ENCODE peak calls at places on chromosomes 6 and 20, in four cellular contexts. One of them, this sample, is unnamed.

GRCh38 chr20:20363449-20364015 is 4.4 kb upstream of the INSM1 start:
- DNase-seq in ovary: no peak
- DNase-seq in dorsolateral prefrontal cortex: peak; percentile 50
- DNase-seq in OCI-LY7: no peak
- DNase-seq in this sample: no peak

GRCh38 chr20:44948513-44948912 is 11.7 kb downstream of the TOMM34 start:
- DNase-seq in ovary: no peak
- DNase-seq in dorsolateral prefrontal cortex: no peak
- DNase-seq in OCI-LY7: no peak
- DNase-seq in this sample: no peak

GRCh38 chr6:71720705-71721104 is 165.6 kb upstream of the RIMS1 start:
- DNase-seq in ovary: no peak
- DNase-seq in dorsolateral prefrontal cortex: no peak
- DNase-seq in OCI-LY7: no peak
- DNase-seq in this sample: no peak

GRCh38 chr6:6918216-6918983 is 189.4 kb upstream of the RREB1 start:
- DNase-seq in ovary: no peak
- DNase-seq in dorsolateral prefrontal cortex: no peak
- DNase-seq in OCI-LY7: no peak
- DNase-seq in this sample: no peak

GRCh38 chr6:102298066-102298465 is 904.6 kb downstream of the GRIK2 start:
- DNase-seq in ovary: no peak
- DNase-seq in dorsolateral prefrontal cortex: no peak
- DNase-seq in OCI-LY7: no peak
- DNase-seq in this sample: no peak

GRCh38 chr20:47454298-47455132 is 47.2 kb upstream of the NCOA3 start:
- DNase-seq in ovary: no peak
- DNase-seq in dorsolateral prefrontal cortex: no peak
- DNase-seq in OCI-LY7: peak; percentile 56
- DNase-seq in this sample: no peak

GRCh38 chr6:157760589-157761330 is 62.3 kb upstream of the SNX9 start:
- DNase-seq in ovary: no peak
- DNase-seq in dorsolateral prefrontal cortex: no peak
- DNase-seq in OCI-LY7: no peak
- DNase-seq in this sample: no peak

GRCh38 chr6:90044833-90045337 is 150.6 kb downstream of the GJA10 start:
- DNase-seq in ovary: no peak
- DNase-seq in dorsolateral prefrontal cortex: no peak
- DNase-seq in OCI-LY7: no peak
- DNase-seq in this sample: no peak

GRCh38 chr6:139277161-139277560 is 14.6 kb downstream of the TXLNB start:
- DNase-seq in ovary: no peak
- DNase-seq in dorsolateral prefrontal cortex: no peak
- DNase-seq in OCI-LY7: peak; percentile 25
- DNase-seq in this sample: no peak

GRCh38 chr6:11632231-11632630 is 94.7 kb downstream of the TMEM170B start:
- DNase-seq in ovary: no peak
- DNase-seq in dorsolateral prefrontal cortex: no peak
- DNase-seq in OCI-LY7: no peak
- DNase-seq in this sample: no peak

GRCh38 chr6:23890543-23891227 is 235.3 kb upstream of the NRSN1 start:
- DNase-seq in ovary: no peak
- DNase-seq in dorsolateral prefrontal cortex: no peak
- DNase-seq in OCI-LY7: no peak
- DNase-seq in this sample: no peak

GRCh38 chr6:136550045-136550329 is 235 bp downstream of the MAP7 start:
- DNase-seq in ovary: no peak
- DNase-seq in dorsolateral prefrontal cortex: no peak
- DNase-seq in OCI-LY7: no peak
- DNase-seq in this sample: no peak

GRCh38 chr20:24768226-24768625 is 180.8 kb upstream of the CST7 start:
- DNase-seq in ovary: no peak
- DNase-seq in dorsolateral prefrontal cortex: peak; percentile 0
- DNase-seq in OCI-LY7: no peak
- DNase-seq in this sample: no peak

GRCh38 chr6:1931817-1932216 is 313.6 kb downstream of the GMDS start:
- DNase-seq in ovary: no peak
- DNase-seq in dorsolateral prefrontal cortex: no peak
- DNase-seq in OCI-LY7: no peak
- DNase-seq in this sample: no peak

GRCh38 chr20:10671850-10672578 is 1.8 kb downstream of the JAG1 start:
- DNase-seq in ovary: peak; percentile 84
- DNase-seq in dorsolateral prefrontal cortex: no peak
- DNase-seq in OCI-LY7: no peak
- DNase-seq in this sample: peak; percentile 86

GRCh38 chr20:1912056-1912455 is 16.8 kb downstream of the SIRPA start:
- DNase-seq in ovary: no peak
- DNase-seq in dorsolateral prefrontal cortex: no peak
- DNase-seq in OCI-LY7: no peak
- DNase-seq in this sample: peak; percentile 29

GRCh38 chr6:43378631-43379030 is 9.2 kb upstream of the ZNF318 start:
- DNase-seq in ovary: no peak
- DNase-seq in dorsolateral prefrontal cortex: no peak
- DNase-seq in OCI-LY7: no peak
- DNase-seq in this sample: no peak

GRCh38 chr6:167799033-167799933 is 27.4 kb upstream of the AFDN start:
- DNase-seq in ovary: no peak
- DNase-seq in dorsolateral prefrontal cortex: peak; percentile 67
- DNase-seq in OCI-LY7: no peak
- DNase-seq in this sample: no peak

GRCh38 chr6:33661118-33661838 is 40.2 kb downstream of the ITPR3 start:
- DNase-seq in ovary: no peak
- DNase-seq in dorsolateral prefrontal cortex: no peak
- DNase-seq in OCI-LY7: no peak
- DNase-seq in this sample: no peak

GRCh38 chr20:37856932-37857660 is 45.8 kb upstream of the VSTM2L start:
- DNase-seq in ovary: no peak
- DNase-seq in dorsolateral prefrontal cortex: no peak
- DNase-seq in OCI-LY7: no peak
- DNase-seq in this sample: no peak

GRCh38 chr20:63022501-63022900 is 15.7 kb upstream of the BHLHE23 start:
- DNase-seq in ovary: peak; percentile 22
- DNase-seq in dorsolateral prefrontal cortex: no peak
- DNase-seq in OCI-LY7: no peak
- DNase-seq in this sample: peak; percentile 38

GRCh38 chr20:57560554-57561355 is at the start of gene PCK1:
- DNase-seq in ovary: peak; percentile 83
- DNase-seq in dorsolateral prefrontal cortex: no peak
- DNase-seq in OCI-LY7: no peak
- DNase-seq in this sample: no peak

GRCh38 chr6:83055366-83055964 is 10.2 kb downstream of the UBE3D start:
- DNase-seq in ovary: peak; percentile 49
- DNase-seq in dorsolateral prefrontal cortex: peak; percentile 37
- DNase-seq in OCI-LY7: peak; percentile 51
- DNase-seq in this sample: no peak

GRCh38 chr6:5367510-5367909 is 106.2 kb downstream of the FARS2 start:
- DNase-seq in ovary: no peak
- DNase-seq in dorsolateral prefrontal cortex: no peak
- DNase-seq in OCI-LY7: no peak
- DNase-seq in this sample: no peak

GRCh38 chr6:163490826-163491577 is 76.5 kb downstream of the QKI start:
- DNase-seq in ovary: peak; percentile 44
- DNase-seq in dorsolateral prefrontal cortex: no peak
- DNase-seq in OCI-LY7: no peak
- DNase-seq in this sample: peak; percentile 64

GRCh38 chr6:141878686-141879085 is 254.0 kb upstream of the GJE1 start:
- DNase-seq in ovary: no peak
- DNase-seq in dorsolateral prefrontal cortex: no peak
- DNase-seq in OCI-LY7: no peak
- DNase-seq in this sample: no peak

GRCh38 chr6:1611322-1611571 is 1.5 kb downstream of the FOXC1 start:
- DNase-seq in ovary: no peak
- DNase-seq in dorsolateral prefrontal cortex: no peak
- DNase-seq in OCI-LY7: no peak
- DNase-seq in this sample: no peak

GRCh38 chr6:151391021-151391470 is 313 bp downstream of the ZBTB2 start:
- DNase-seq in ovary: peak; percentile 90
- DNase-seq in dorsolateral prefrontal cortex: peak; percentile 62
- DNase-seq in OCI-LY7: peak; percentile 78
- DNase-seq in this sample: peak; percentile 92

GRCh38 chr6:68967549-68968300 is 332.6 kb downstream of the ADGRB3 start:
- DNase-seq in ovary: peak; percentile 46
- DNase-seq in dorsolateral prefrontal cortex: peak; percentile 59
- DNase-seq in OCI-LY7: peak; percentile 67
- DNase-seq in this sample: peak; percentile 63

GRCh38 chr6:19837511-19838441 is 606 bp downstream of the ID4 start:
- DNase-seq in ovary: peak; percentile 56
- DNase-seq in dorsolateral prefrontal cortex: peak; percentile 4
- DNase-seq in OCI-LY7: peak; percentile 67
- DNase-seq in this sample: peak; percentile 80

GRCh38 chr20:45358282-45359068 is 4.5 kb upstream of the SYS1 start:
- DNase-seq in ovary: peak; percentile 85
- DNase-seq in dorsolateral prefrontal cortex: peak; percentile 83
- DNase-seq in OCI-LY7: no peak
- DNase-seq in this sample: peak; percentile 88

GRCh38 chr6:49918787-49919186 is 45.2 kb downstream of the DEFB114 start:
- DNase-seq in ovary: no peak
- DNase-seq in dorsolateral prefrontal cortex: no peak
- DNase-seq in OCI-LY7: no peak
- DNase-seq in this sample: no peak

DNA sequence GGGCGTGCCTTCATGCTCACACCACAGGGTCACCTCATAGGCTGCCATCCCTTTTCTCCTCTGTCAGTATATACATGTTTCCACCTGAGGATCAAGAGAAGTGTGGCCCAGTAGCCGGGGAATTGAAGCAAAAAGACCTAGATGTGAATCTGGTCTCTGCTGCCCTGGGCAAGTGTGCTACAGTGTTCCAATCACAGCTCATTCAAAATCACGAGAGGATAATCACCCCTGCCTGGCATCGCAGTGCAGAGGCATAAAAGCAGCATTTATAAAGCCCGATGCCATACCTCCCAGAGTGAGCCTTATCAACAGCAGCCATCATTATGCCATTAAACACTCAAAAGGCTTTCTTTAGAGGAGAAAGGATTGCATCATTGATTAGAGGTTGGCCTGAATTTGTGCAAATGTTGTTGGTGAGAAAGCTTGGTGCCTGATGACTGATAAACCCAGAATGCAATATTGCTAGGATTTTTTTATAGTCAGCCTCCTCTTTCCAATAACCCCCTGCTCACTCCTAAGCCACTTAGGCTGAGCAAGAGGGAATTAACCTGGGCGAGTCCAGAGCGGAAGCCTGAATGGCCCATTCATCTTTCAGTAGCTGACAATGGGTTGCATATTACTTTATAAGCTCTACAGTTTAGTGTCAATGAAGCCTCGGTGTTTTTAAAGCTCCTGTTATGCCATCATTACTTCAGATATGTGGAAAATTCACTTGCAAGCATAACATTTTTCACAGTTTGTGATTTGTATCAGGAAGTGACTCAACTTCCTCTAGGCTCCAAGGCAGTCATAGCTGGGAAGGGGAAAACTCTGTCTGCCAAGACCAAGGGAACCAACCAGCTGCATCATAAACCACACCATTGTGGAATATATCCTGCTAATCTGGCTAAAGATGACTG is 92.5 kb upstream of the NXT1 start:
- DNase-seq in ovary: no peak
- DNase-seq in dorsolateral prefrontal cortex: no peak
- DNase-seq in OCI-LY7: no peak
- DNase-seq in this sample: no peak
- H3K27ac ChIP-seq in ovary: no peak overlapping the region
- H3K27ac ChIP-seq in dorsolateral prefrontal cortex: no peak overlapping the region
- H3K27ac ChIP-seq in OCI-LY7: no peak overlapping the region
- H3K27ac ChIP-seq in this sample: peak overlapping the region; percentile 69

GRCh38 chr6:149197482-149197881 is 120.0 kb upstream of the TAB2 start:
- DNase-seq in ovary: no peak
- DNase-seq in dorsolateral prefrontal cortex: no peak
- DNase-seq in OCI-LY7: no peak
- DNase-seq in this sample: no peak

GRCh38 chr6:149200282-149200936 is 117.1 kb upstream of the TAB2 start:
- DNase-seq in ovary: no peak
- DNase-seq in dorsolateral prefrontal cortex: no peak
- DNase-seq in OCI-LY7: no peak
- DNase-seq in this sample: no peak

GRCh38 chr6:149201068-149201655 is 116.3 kb upstream of the TAB2 start:
- DNase-seq in ovary: no peak
- DNase-seq in dorsolateral prefrontal cortex: no peak
- DNase-seq in OCI-LY7: no peak
- DNase-seq in this sample: no peak

GRCh38 chr6:149196091-149196490 is 121.4 kb upstream of the TAB2 start:
- DNase-seq in ovary: no peak
- DNase-seq in dorsolateral prefrontal cortex: no peak
- DNase-seq in OCI-LY7: no peak
- DNase-seq in this sample: no peak

GRCh38 chr6:149198265-149198664 is 119.2 kb upstream of the TAB2 start:
- DNase-seq in ovary: no peak
- DNase-seq in dorsolateral prefrontal cortex: no peak
- DNase-seq in OCI-LY7: no peak
- DNase-seq in this sample: no peak
- H3K4me3 ChIP-seq in ovary: no peak overlapping the region
- H3K4me3 ChIP-seq in dorsolateral prefrontal cortex: no peak overlapping the region
- H3K4me3 ChIP-seq in OCI-LY7: no peak overlapping the region
- H3K4me3 ChIP-seq in this sample: no peak overlapping the region

GRCh38 chr6:134174790-134175531 is 122.5 kb upstream of the SLC2A12 start:
- DNase-seq in ovary: peak; percentile 97
- DNase-seq in dorsolateral prefrontal cortex: peak; percentile 93
- DNase-seq in OCI-LY7: peak; percentile 93
- DNase-seq in this sample: peak; percentile 98

GRCh38 chr6:134172020-134172766 is 119.8 kb upstream of the SLC2A12 start:
- DNase-seq in ovary: no peak
- DNase-seq in dorsolateral prefrontal cortex: no peak
- DNase-seq in OCI-LY7: no peak
- DNase-seq in this sample: no peak

GRCh38 chr6:134173007-134173690 is 120.7 kb upstream of the SLC2A12 start:
- DNase-seq in ovary: no peak
- DNase-seq in dorsolateral prefrontal cortex: no peak
- DNase-seq in OCI-LY7: no peak
- DNase-seq in this sample: no peak

GRCh38 chr6:134175532-134176282 is 123.3 kb upstream of the SLC2A12 start:
- DNase-seq in ovary: peak; percentile 80
- DNase-seq in dorsolateral prefrontal cortex: peak; percentile 41
- DNase-seq in OCI-LY7: no peak
- DNase-seq in this sample: peak; percentile 90

GRCh38 chr6:134173936-134174789 is 121.7 kb upstream of the SLC2A12 start:
- DNase-seq in ovary: peak; percentile 91
- DNase-seq in dorsolateral prefrontal cortex: peak; percentile 88
- DNase-seq in OCI-LY7: peak; percentile 86
- DNase-seq in this sample: peak; percentile 78
- H3K27ac ChIP-seq in ovary: peak overlapping the region; percentile 97
- H3K27ac ChIP-seq in dorsolateral prefrontal cortex: peak overlapping the region; percentile 99
- H3K27ac ChIP-seq in OCI-LY7: peak overlapping the region; percentile 39
- H3K27ac ChIP-seq in this sample: peak overlapping the region; percentile 99

GRCh38 chr6:118206221-118206620 is 299.2 kb downstream of the SLC35F1 start:
- DNase-seq in ovary: no peak
- DNase-seq in dorsolateral prefrontal cortex: no peak
- DNase-seq in OCI-LY7: no peak
- DNase-seq in this sample: no peak

GRCh38 chr6:118207947-118208346 is 300.9 kb downstream of the SLC35F1 start:
- DNase-seq in ovary: no peak
- DNase-seq in dorsolateral prefrontal cortex: no peak
- DNase-seq in OCI-LY7: no peak
- DNase-seq in this sample: peak; percentile 45

GRCh38 chr6:118202517-118202916 is 295.5 kb downstream of the SLC35F1 start:
- DNase-seq in ovary: no peak
- DNase-seq in dorsolateral prefrontal cortex: no peak
- DNase-seq in OCI-LY7: no peak
- DNase-seq in this sample: no peak

GRCh38 chr6:118198746-118199145 is 291.7 kb downstream of the SLC35F1 start:
- DNase-seq in ovary: no peak
- DNase-seq in dorsolateral prefrontal cortex: no peak
- DNase-seq in OCI-LY7: no peak
- DNase-seq in this sample: no peak

GRCh38 chr6:118203421-118204000 is 296.4 kb downstream of the SLC35F1 start:
- DNase-seq in ovary: no peak
- DNase-seq in dorsolateral prefrontal cortex: no peak
- DNase-seq in OCI-LY7: no peak
- DNase-seq in this sample: no peak
- H3K4me3 ChIP-seq in ovary: no peak overlapping the region
- H3K4me3 ChIP-seq in dorsolateral prefrontal cortex: no peak overlapping the region
- H3K4me3 ChIP-seq in OCI-LY7: no peak overlapping the region
- H3K4me3 ChIP-seq in this sample: no peak overlapping the region

This sample was measured in upper lobe of right lung.